ENCODE peak calls at places on chromosomes 11 and 22, in seven cellular contexts. X is WTC11; O is tibial nerve; K is mesendoderm; H is stimulated activated CD4-positive, alpha-beta T cell treated with anti-CD3 and anti-CD28 coated beads, Interleukin-15, amount 100 ng/mL, for 24 hours; R is AG08395; D is lung. Q is an unnamed sample.

GRCh38 chr11:895331-896223 is 15.0 kb downstream of the CHID1 start:
- DNase-seq in X (no peak), O (no peak), K (no peak), H (no peak), R (no peak), D (no peak), Q (no peak)

GRCh38 chr11:113664069-113664980 is 41.8 kb downstream of the TMPRSS5 start:
- DNase-seq in X (no peak), O (no peak), K (peak; percentile 57), H (no peak), R (peak; percentile 54), D (no peak), Q (no peak)

GRCh38 chr22:21014202-21015050 is 539 bp upstream of the P2RX6 start:
- DNase-seq in X (peak; percentile 97), O (peak; percentile 57), K (peak; percentile 98), H (peak; percentile 94), R (peak; percentile 98), D (peak; percentile 84), Q (peak; percentile 98)

GRCh38 chr22:30243671-30244465 is 2.7 kb downstream of the LIF start:
- DNase-seq in X (no peak), O (no peak), K (no peak), H (peak; percentile 52), R (no peak), D (no peak), Q (no peak)

GRCh38 chr11:129694538-129694937 is 121.1 kb upstream of the TMEM45B start:
- DNase-seq in X (peak; percentile 36), O (no peak), K (peak; percentile 21), H (peak; percentile 25), R (no peak), D (no peak), Q (peak; percentile 60)

GRCh38 chr22:23365524-23365923 is 185.2 kb downstream of the BCR start:
- DNase-seq in X (no peak), O (no peak), K (no peak), H (no peak), R (no peak), D (no peak), Q (no peak)

GRCh38 chr11:11577246-11577855 is 44.5 kb downstream of the GALNT18 start:
- DNase-seq in X (no peak), O (no peak), K (no peak), H (no peak), R (no peak), D (peak; percentile 28), Q (peak; percentile 54)

GRCh38 chr11:16111690-16112089 is 244.7 kb downstream of the SOX6 start:
- DNase-seq in X (no peak), O (no peak), K (peak; percentile 5), H (no peak), R (no peak), D (no peak), Q (peak; percentile 63)

GRCh38 chr22:36865346-36865745 is 4.5 kb downstream of the NCF4 start:
- DNase-seq in X (peak; percentile 34), O (no peak), K (peak; percentile 49), H (no peak), R (no peak), D (no peak), Q (peak; percentile 90)

Q was measured in islet precursor cell.